ENCODE peak calls at places on chromosomes 4 and X, in six cellular contexts. One of them, this sample, is unnamed.

GRCh38 chr4:7457201-7458065 is 22.7 kb upstream of the PSAPL1 start:
- DNase-seq in T-helper 2 cell: no peak
- DNase-seq in cardiac fibroblast: no peak
- DNase-seq in left ventricle myocardium superior: peak; percentile 16
- DNase-seq in stimulated activated CD8-positive, alpha-beta memory T cell treated with anti-CD3 and anti-CD28 coated beads, Interleukin-15, amount 100 ng/mL, for 24 hours: no peak
- DNase-seq in NCI-H187: no peak
- DNase-seq in this sample: no peak

GRCh38 chr4:6869944-6870343 is 39.7 kb upstream of the TBC1D14 start:
- DNase-seq in T-helper 2 cell: no peak
- DNase-seq in cardiac fibroblast: no peak
- DNase-seq in left ventricle myocardium superior: peak; percentile 70
- DNase-seq in stimulated activated CD8-positive, alpha-beta memory T cell treated with anti-CD3 and anti-CD28 coated beads, Interleukin-15, amount 100 ng/mL, for 24 hours: no peak
- DNase-seq in NCI-H187: no peak
- DNase-seq in this sample: no peak

GRCh38 chrX:115372026-115372610 is 82.6 kb downstream of the LUZP4 start:
- DNase-seq in T-helper 2 cell: no peak
- DNase-seq in cardiac fibroblast: peak; percentile 76
- DNase-seq in left ventricle myocardium superior: no peak
- DNase-seq in stimulated activated CD8-positive, alpha-beta memory T cell treated with anti-CD3 and anti-CD28 coated beads, Interleukin-15, amount 100 ng/mL, for 24 hours: no peak
- DNase-seq in NCI-H187: no peak
- DNase-seq in this sample: no peak

GRCh38 chr4:113675731-113676707 is 85.5 kb downstream of the CAMK2D start:
- DNase-seq in T-helper 2 cell: no peak
- DNase-seq in cardiac fibroblast: peak; percentile 82
- DNase-seq in left ventricle myocardium superior: no peak
- DNase-seq in stimulated activated CD8-positive, alpha-beta memory T cell treated with anti-CD3 and anti-CD28 coated beads, Interleukin-15, amount 100 ng/mL, for 24 hours: no peak
- DNase-seq in NCI-H187: no peak
- DNase-seq in this sample: no peak

GRCh38 chrX:39848243-39848642 is 249.5 kb downstream of the BCOR start:
- DNase-seq in T-helper 2 cell: no peak
- DNase-seq in cardiac fibroblast: peak; percentile 57
- DNase-seq in left ventricle myocardium superior: no peak
- DNase-seq in stimulated activated CD8-positive, alpha-beta memory T cell treated with anti-CD3 and anti-CD28 coated beads, Interleukin-15, amount 100 ng/mL, for 24 hours: no peak
- DNase-seq in NCI-H187: no peak
- DNase-seq in this sample: peak; percentile 45

GRCh38 chr4:118683513-118683912 is 1.7 kb upstream of the METTL14 start:
- DNase-seq in T-helper 2 cell: no peak
- DNase-seq in cardiac fibroblast: peak; percentile 7
- DNase-seq in left ventricle myocardium superior: no peak
- DNase-seq in stimulated activated CD8-positive, alpha-beta memory T cell treated with anti-CD3 and anti-CD28 coated beads, Interleukin-15, amount 100 ng/mL, for 24 hours: no peak
- DNase-seq in NCI-H187: no peak
- DNase-seq in this sample: no peak

GRCh38 chr4:174592985-174593335 is 70.7 kb upstream of the HPGD start:
- DNase-seq in T-helper 2 cell: no peak
- DNase-seq in cardiac fibroblast: peak; percentile 40
- DNase-seq in left ventricle myocardium superior: no peak
- DNase-seq in stimulated activated CD8-positive, alpha-beta memory T cell treated with anti-CD3 and anti-CD28 coated beads, Interleukin-15, amount 100 ng/mL, for 24 hours: no peak
- DNase-seq in NCI-H187: no peak
- DNase-seq in this sample: peak; percentile 55

GRCh38 chr4:25890653-25891485 is 23.2 kb upstream of the SMIM20 start:
- DNase-seq in T-helper 2 cell: no peak
- DNase-seq in cardiac fibroblast: no peak
- DNase-seq in left ventricle myocardium superior: no peak
- DNase-seq in stimulated activated CD8-positive, alpha-beta memory T cell treated with anti-CD3 and anti-CD28 coated beads, Interleukin-15, amount 100 ng/mL, for 24 hours: no peak
- DNase-seq in NCI-H187: peak; percentile 54
- DNase-seq in this sample: no peak

GRCh38 chrX:77070108-77070918 is 376.9 kb upstream of the FGF16 start:
- DNase-seq in T-helper 2 cell: no peak
- DNase-seq in cardiac fibroblast: no peak
- DNase-seq in left ventricle myocardium superior: no peak
- DNase-seq in stimulated activated CD8-positive, alpha-beta memory T cell treated with anti-CD3 and anti-CD28 coated beads, Interleukin-15, amount 100 ng/mL, for 24 hours: no peak
- DNase-seq in NCI-H187: no peak
- DNase-seq in this sample: no peak

GRCh38 chrX:104565791-104566687 is at the start of gene IL1RAPL2:
- DNase-seq in T-helper 2 cell: peak; percentile 9
- DNase-seq in cardiac fibroblast: peak; percentile 5
- DNase-seq in left ventricle myocardium superior: peak; percentile 44
- DNase-seq in stimulated activated CD8-positive, alpha-beta memory T cell treated with anti-CD3 and anti-CD28 coated beads, Interleukin-15, amount 100 ng/mL, for 24 hours: no peak
- DNase-seq in NCI-H187: no peak
- DNase-seq in this sample: no peak

GRCh38 chrX:129908636-129909035 is 2.7 kb downstream of the UTP14A start:
- DNase-seq in T-helper 2 cell: no peak
- DNase-seq in cardiac fibroblast: no peak
- DNase-seq in left ventricle myocardium superior: no peak
- DNase-seq in stimulated activated CD8-positive, alpha-beta memory T cell treated with anti-CD3 and anti-CD28 coated beads, Interleukin-15, amount 100 ng/mL, for 24 hours: no peak
- DNase-seq in NCI-H187: no peak
- DNase-seq in this sample: no peak

GRCh38 chr4:185003596-185004351 is 14.5 kb upstream of the HELT start:
- DNase-seq in T-helper 2 cell: no peak
- DNase-seq in cardiac fibroblast: no peak
- DNase-seq in left ventricle myocardium superior: no peak
- DNase-seq in stimulated activated CD8-positive, alpha-beta memory T cell treated with anti-CD3 and anti-CD28 coated beads, Interleukin-15, amount 100 ng/mL, for 24 hours: no peak
- DNase-seq in NCI-H187: no peak
- DNase-seq in this sample: no peak

GRCh38 chr4:112213091-112213490 is 18.5 kb upstream of the AP1AR start:
- DNase-seq in T-helper 2 cell: no peak
- DNase-seq in cardiac fibroblast: no peak
- DNase-seq in left ventricle myocardium superior: peak; percentile 46
- DNase-seq in stimulated activated CD8-positive, alpha-beta memory T cell treated with anti-CD3 and anti-CD28 coated beads, Interleukin-15, amount 100 ng/mL, for 24 hours: no peak
- DNase-seq in NCI-H187: no peak
- DNase-seq in this sample: no peak

GRCh38 chr4:177107288-177107901 is 202.3 kb upstream of the NEIL3 start:
- DNase-seq in T-helper 2 cell: peak; percentile 13
- DNase-seq in cardiac fibroblast: no peak
- DNase-seq in left ventricle myocardium superior: no peak
- DNase-seq in stimulated activated CD8-positive, alpha-beta memory T cell treated with anti-CD3 and anti-CD28 coated beads, Interleukin-15, amount 100 ng/mL, for 24 hours: no peak
- DNase-seq in NCI-H187: no peak
- DNase-seq in this sample: peak; percentile 38

GRCh38 chr4:107862658-107863057 is 37.9 kb downstream of the SGMS2 start:
- DNase-seq in T-helper 2 cell: peak; percentile 10
- DNase-seq in cardiac fibroblast: peak; percentile 84
- DNase-seq in left ventricle myocardium superior: no peak
- DNase-seq in stimulated activated CD8-positive, alpha-beta memory T cell treated with anti-CD3 and anti-CD28 coated beads, Interleukin-15, amount 100 ng/mL, for 24 hours: no peak
- DNase-seq in NCI-H187: no peak
- DNase-seq in this sample: no peak

GRCh38 chr4:16443504-16444088 is 217.3 kb upstream of the TAPT1 start:
- DNase-seq in T-helper 2 cell: peak; percentile 32
- DNase-seq in cardiac fibroblast: peak; percentile 61
- DNase-seq in left ventricle myocardium superior: no peak
- DNase-seq in stimulated activated CD8-positive, alpha-beta memory T cell treated with anti-CD3 and anti-CD28 coated beads, Interleukin-15, amount 100 ng/mL, for 24 hours: no peak
- DNase-seq in NCI-H187: no peak
- DNase-seq in this sample: no peak

GRCh38 chr4:147284218-147284617 is 196.7 kb upstream of the EDNRA start:
- DNase-seq in T-helper 2 cell: no peak
- DNase-seq in cardiac fibroblast: no peak
- DNase-seq in left ventricle myocardium superior: no peak
- DNase-seq in stimulated activated CD8-positive, alpha-beta memory T cell treated with anti-CD3 and anti-CD28 coated beads, Interleukin-15, amount 100 ng/mL, for 24 hours: no peak
- DNase-seq in NCI-H187: no peak
- DNase-seq in this sample: no peak

GRCh38 chr4:147157860-147158701 is 212.4 kb upstream of the TTC29 start:
- DNase-seq in T-helper 2 cell: no peak
- DNase-seq in cardiac fibroblast: peak; percentile 60
- DNase-seq in left ventricle myocardium superior: peak; percentile 51
- DNase-seq in stimulated activated CD8-positive, alpha-beta memory T cell treated with anti-CD3 and anti-CD28 coated beads, Interleukin-15, amount 100 ng/mL, for 24 hours: no peak
- DNase-seq in NCI-H187: no peak
- DNase-seq in this sample: no peak

GRCh38 chr4:185395255-185395955 is at the start of gene LRP2BP:
- DNase-seq in T-helper 2 cell: peak; percentile 66
- DNase-seq in cardiac fibroblast: no peak
- DNase-seq in left ventricle myocardium superior: no peak
- DNase-seq in stimulated activated CD8-positive, alpha-beta memory T cell treated with anti-CD3 and anti-CD28 coated beads, Interleukin-15, amount 100 ng/mL, for 24 hours: no peak
- DNase-seq in NCI-H187: no peak
- DNase-seq in this sample: no peak

GRCh38 chr4:108619372-108620100 is 840 bp upstream of the RPL34 start:
- DNase-seq in T-helper 2 cell: peak; percentile 52
- DNase-seq in cardiac fibroblast: no peak
- DNase-seq in left ventricle myocardium superior: no peak
- DNase-seq in stimulated activated CD8-positive, alpha-beta memory T cell treated with anti-CD3 and anti-CD28 coated beads, Interleukin-15, amount 100 ng/mL, for 24 hours: no peak
- DNase-seq in NCI-H187: no peak
- DNase-seq in this sample: no peak

GRCh38 chrX:129359269-129359668 is 164.0 kb downstream of the SMARCA1 start:
- DNase-seq in T-helper 2 cell: peak; percentile 0
- DNase-seq in cardiac fibroblast: no peak
- DNase-seq in left ventricle myocardium superior: no peak
- DNase-seq in stimulated activated CD8-positive, alpha-beta memory T cell treated with anti-CD3 and anti-CD28 coated beads, Interleukin-15, amount 100 ng/mL, for 24 hours: no peak
- DNase-seq in NCI-H187: no peak
- DNase-seq in this sample: no peak

This sample was measured in skeletal muscle cell.